ENCODE peak calls at places on chromosomes 16 and 17, in four cellular contexts. E, R, B and P are unnamed samples.

GRCh38 chr17:5672815-5673430 is 88.6 kb upstream of the NLRP1 start:
- DNase-seq in E (no peak), R (no peak), B (no peak), P (no peak)

GRCh38 chr17:57537524-57538410 is 207.3 kb downstream of the CCDC182 start:
- DNase-seq in E (no peak), R (no peak), B (no peak), P (no peak)

GRCh38 chr16:31181102-31181830 is 1.3 kb downstream of the FUS start:
- DNase-seq in E (no peak), R (no peak), B (no peak), P (peak)

GRCh38 chr17:19728114-19728495 is 11.7 kb upstream of the SLC47A2 start:
- DNase-seq in E (peak), R (no peak), B (no peak), P (no peak)

GRCh38 chr17:63611354-63611753 is 10.7 kb downstream of the TACO1 start:
- DNase-seq in E (no peak), R (no peak), B (no peak), P (no peak)

GRCh38 chr16:84082110-84082509 is 34.6 kb downstream of the MBTPS1 start:
- DNase-seq in E (no peak), R (no peak), B (no peak), P (no peak)

GRCh38 chr17:7133916-7134315 is 19.3 kb upstream of the ASGR2 start:
- DNase-seq in E (no peak), R (no peak), B (no peak), P (no peak)

GRCh38 chr17:57915532-57915931 is 39.7 kb downstream of the CUEDC1 start:
- DNase-seq in E (no peak), R (no peak), B (no peak), P (no peak)

GRCh38 chr16:31061813-31062440 is 12.1 kb downstream of the ZNF668 start:
- DNase-seq in E (no peak), R (no peak), B (no peak), P (no peak)

GRCh38 chr17:82942166-82943130 is 102.6 kb upstream of the ZNF750 start:
- DNase-seq in E (peak), R (no peak), B (no peak), P (no peak)

GRCh38 chr16:85433477-85433876 is 179.6 kb upstream of the GSE1 start:
- DNase-seq in E (no peak), R (no peak), B (no peak), P (no peak)

GRCh38 chr17:80796430-80796861 is 195.2 kb upstream of the CHMP6 start:
- DNase-seq in E (no peak), R (no peak), B (no peak), P (no peak)

GRCh38 chr16:57372372-57373116 is at the start of gene CX3CL1:
- DNase-seq in E (peak), R (no peak), B (peak), P (no peak)

GRCh38 chr17:44959821-44960523 is 8.1 kb downstream of the C1QL1 start:
- DNase-seq in E (no peak), R (no peak), B (no peak), P (no peak)

GRCh38 chr17:50274142-50274944 is at the start of gene TMEM92:
- DNase-seq in E (no peak), R (no peak), B (peak), P (peak)

GRCh38 chr17:81831957-81832607 is 1.0 kb downstream of the MCRIP1 start:
- DNase-seq in E (no peak), R (no peak), B (no peak), P (peak)
- TF ChIP-seq CTCF in E (no peak), R (no peak), B (no peak), P (no peak)

DNA sequence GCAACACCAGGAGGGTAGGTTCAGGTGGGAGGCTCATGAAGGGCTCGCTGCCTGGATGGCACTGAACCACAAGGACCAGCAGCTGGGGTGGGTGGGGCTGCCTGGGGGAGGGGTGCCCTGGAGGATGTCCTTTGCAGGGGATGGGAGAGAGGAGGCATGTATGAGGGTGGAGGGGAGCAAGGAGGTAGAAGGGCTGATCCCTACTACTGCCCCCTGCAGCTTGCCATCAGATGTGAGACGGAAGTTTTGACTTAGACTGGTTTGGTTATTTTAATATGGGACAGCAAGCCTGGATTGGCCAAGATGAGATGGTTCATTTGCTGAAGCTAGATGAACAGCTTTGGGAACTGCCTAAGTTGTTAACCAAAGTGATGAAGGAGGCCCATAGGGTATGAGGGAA is 115.9 kb downstream of the SEC14L1 start:
- DNase-seq in E (no peak), R (no peak), B (no peak), P (no peak)
- TF ChIP-seq CTCF in E (no peak), R (no peak), B (peak), P (no peak)

GRCh38 chr17:2090804-2091534 is 36.1 kb downstream of the HIC1 start:
- DNase-seq in E (no peak), R (peak), B (no peak), P (no peak)

GRCh38 chr17:2092253-2092652 is 37.4 kb downstream of the HIC1 start:
- DNase-seq in E (no peak), R (no peak), B (no peak), P (no peak)

GRCh38 chr17:2093349-2093748 is 38.4 kb downstream of the HIC1 start:
- DNase-seq in E (no peak), R (no peak), B (no peak), P (no peak)

GRCh38 chr17:2095536-2095910 is 40.6 kb downstream of the HIC1 start:
- DNase-seq in E (no peak), R (no peak), B (no peak), P (no peak)

GRCh38 chr17:2094891-2095535 is 40.1 kb downstream of the HIC1 start:
- DNase-seq in E (no peak), R (no peak), B (no peak), P (no peak)
- TF ChIP-seq CTCF in E (peak), R (peak), B (peak), P (no peak)

GRCh38 chr17:69528035-69528434 is 113.5 kb downstream of the MAP2K6 start:
- DNase-seq in E (no peak), R (no peak), B (no peak), P (no peak)

GRCh38 chr17:69518951-69519350 is 104.5 kb downstream of the MAP2K6 start:
- DNase-seq in E (no peak), R (no peak), B (no peak), P (no peak)

GRCh38 chr17:69523252-69523861 is 108.9 kb downstream of the MAP2K6 start:
- DNase-seq in E (no peak), R (peak), B (no peak), P (no peak)

GRCh38 chr17:69525920-69526841 is 111.7 kb downstream of the MAP2K6 start:
- DNase-seq in E (no peak), R (peak), B (peak), P (no peak)

GRCh38 chr17:69524854-69525253 is 110.4 kb downstream of the MAP2K6 start:
- DNase-seq in E (no peak), R (no peak), B (no peak), P (no peak)
- TF ChIP-seq CTCF in E (no peak), R (no peak), B (no peak), P (no peak)

GRCh38 chr17:42548070-42548837 is 4.5 kb upstream of the HSD17B1 start:
- DNase-seq in E (peak), R (no peak), B (peak), P (peak)
- TF ChIP-seq CTCF in E (peak), R (peak), B (peak), P (no peak)

GRCh38 chr17:39151680-39152058 is 232 bp upstream of the PLXDC1 start:
- DNase-seq in E (no peak), R (no peak), B (no peak), P (no peak)

GRCh38 chr17:39155654-39156053 is 4.2 kb upstream of the PLXDC1 start:
- DNase-seq in E (no peak), R (no peak), B (no peak), P (no peak)

GRCh38 chr17:39152134-39152884 is 872 bp upstream of the PLXDC1 start:
- DNase-seq in E (no peak), R (no peak), B (no peak), P (no peak)

GRCh38 chr17:39150795-39151679 is at the start of gene PLXDC1:
- DNase-seq in E (no peak), R (no peak), B (peak), P (no peak)

GRCh38 chr17:39153541-39154111 is 2.2 kb upstream of the PLXDC1 start:
- DNase-seq in E (peak), R (peak), B (peak), P (peak)
- TF ChIP-seq CTCF in E (no peak), R (peak), B (no peak), P (no peak)